ENCODE peak calls at places on chromosome 20, in four cellular contexts. P, D, A and H are unnamed samples.

GRCh38 chr20:62723351-62723750 is 14.7 kb downstream of the NTSR1 start:
- DNase-seq in P (no peak), D (no peak), A (no peak), H (no peak)

GRCh38 chr20:2761885-2762284 is 38.5 kb downstream of the CPXM1 start:
- DNase-seq in A (no peak), P (no peak), D (no peak), H (no peak)

GRCh38 chr20:37245671-37246237 is 15.9 kb downstream of the GHRH start:
- DNase-seq in A (no peak), P (no peak), D (no peak), H (no peak)

GRCh38 chr20:63968928-63969760 is 586 bp downstream of the ZNF512B start:
- DNase-seq in D (peak; percentile 56), A (no peak), P (no peak), H (no peak)

GRCh38 chr20:63626424-63627128 is at the start of gene GMEB2:
- DNase-seq in A (no peak), P (no peak), D (peak; percentile 83), H (peak; percentile 78)

GRCh38 chr20:63648190-63648589 is 5.0 kb downstream of the STMN3 start:
- DNase-seq in P (no peak), D (no peak), A (no peak), H (no peak)

GRCh38 chr20:20371681-20372080 is 3.8 kb downstream of the INSM1 start:
- DNase-seq in P (no peak), A (no peak), D (no peak), H (no peak)

GRCh38 chr20:23295934-23296333 is 54.7 kb upstream of the NXT1 start:
- DNase-seq in D (no peak), A (no peak), P (no peak), H (no peak)

GRCh38 chr20:57319584-57319983 is 10.0 kb upstream of the SPO11 start:
- DNase-seq in P (no peak), D (no peak), A (no peak), H (no peak)

GRCh38 chr20:51946581-51946980 is 144.3 kb upstream of the SALL4 start:
- DNase-seq in A (no peak), P (no peak), D (no peak), H (no peak)

GRCh38 chr20:63061051-63061531 is 54.3 kb upstream of the BHLHE23 start:
- DNase-seq in D (no peak), A (no peak), P (no peak), H (no peak)

GRCh38 chr20:47578543-47578942 is 76.9 kb downstream of the NCOA3 start:
- DNase-seq in A (no peak), P (no peak), D (no peak), H (no peak)

GRCh38 chr20:41175727-41176330 is 38.5 kb downstream of the PLCG1 start:
- DNase-seq in A (no peak), D (no peak), P (no peak), H (no peak)

GRCh38 chr20:43682446-43682845 is 15.5 kb downstream of the MYBL2 start:
- DNase-seq in P (peak; percentile 59), A (no peak), D (no peak), H (no peak)

GRCh38 chr20:43995645-43996044 is 81.0 kb downstream of the TOX2 start:
- DNase-seq in A (no peak), P (no peak), D (no peak), H (no peak)

GRCh38 chr20:45969712-45970634 is 2.0 kb downstream of the ZNF335 start:
- DNase-seq in A (no peak), D (peak; percentile 67), P (no peak), H (peak; percentile 49)

GRCh38 chr20:57501461-57502330 is 23.2 kb downstream of the CTCFL start:
- DNase-seq in D (no peak), A (no peak), P (no peak), H (no peak)

GRCh38 chr20:57258055-57258454 is 8.4 kb downstream of the BMP7 start:
- DNase-seq in P (no peak), D (no peak), A (no peak), H (no peak)

GRCh38 chr20:38426006-38426405 is 9.1 kb downstream of the SNHG17 start:
- DNase-seq in D (no peak), P (no peak), A (no peak), H (no peak)

GRCh38 chr20:1045860-1046418 is 43.8 kb upstream of the RSPO4 start:
- DNase-seq in A (no peak), P (no peak), D (no peak), H (no peak)

GRCh38 chr20:16729565-16730460 is at the start of gene SNRPB2:
- DNase-seq in D (peak; percentile 71), A (peak; percentile 76), P (peak; percentile 93), H (peak; percentile 28)
- TF ChIP-seq CTCF in D (no peak), A (no peak), P (no peak), H (no peak)

DNA sequence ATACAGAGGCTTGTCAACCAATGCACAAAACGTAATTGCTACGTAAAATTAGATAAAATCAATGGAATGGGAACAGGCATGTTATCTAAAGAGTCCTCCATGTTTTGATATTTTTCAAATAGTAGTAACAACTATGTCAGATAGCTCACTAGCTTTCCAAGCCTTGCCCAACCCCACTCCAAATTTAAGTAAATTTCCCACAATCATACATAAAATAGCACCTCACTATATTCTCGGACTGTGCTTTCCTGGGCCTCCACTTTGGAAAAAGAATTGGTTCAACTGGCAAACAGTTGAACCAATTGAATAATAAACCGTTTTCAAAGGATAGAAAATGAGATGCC is 3.6 kb downstream of the HAO1 start:
- DNase-seq in D (no peak), A (no peak), P (no peak), H (no peak)
- TF ChIP-seq CTCF in D (no peak), A (no peak), P (no peak), H (no peak)

GRCh38 chr20:3767434-3768341 is at the start of gene ADISSP:
- DNase-seq in P (peak; percentile 94), D (peak; percentile 95), A (peak; percentile 90), H (peak; percentile 60)
- TF ChIP-seq CTCF in P (peak; percentile 17), D (no peak), A (no peak), H (no peak)

GRCh38 chr20:10559266-10559665 is 114.5 kb downstream of the JAG1 start:
- DNase-seq in A (no peak), D (no peak), P (no peak), H (no peak)

GRCh38 chr20:10560681-10561080 is 113.1 kb downstream of the JAG1 start:
- DNase-seq in A (no peak), D (no peak), P (no peak), H (no peak)

GRCh38 chr20:10557685-10558084 is 116.1 kb downstream of the JAG1 start:
- DNase-seq in P (no peak), A (no peak), D (no peak), H (no peak)

GRCh38 chr20:10556519-10557083 is 117.2 kb downstream of the JAG1 start:
- DNase-seq in P (no peak), D (no peak), A (no peak), H (no peak)

GRCh38 chr20:10558635-10559187 is 115.1 kb downstream of the JAG1 start:
- DNase-seq in D (no peak), P (peak; percentile 38), A (no peak), H (no peak)
- TF ChIP-seq CTCF in D (no peak), P (no peak), A (no peak), H (no peak)

DNA sequence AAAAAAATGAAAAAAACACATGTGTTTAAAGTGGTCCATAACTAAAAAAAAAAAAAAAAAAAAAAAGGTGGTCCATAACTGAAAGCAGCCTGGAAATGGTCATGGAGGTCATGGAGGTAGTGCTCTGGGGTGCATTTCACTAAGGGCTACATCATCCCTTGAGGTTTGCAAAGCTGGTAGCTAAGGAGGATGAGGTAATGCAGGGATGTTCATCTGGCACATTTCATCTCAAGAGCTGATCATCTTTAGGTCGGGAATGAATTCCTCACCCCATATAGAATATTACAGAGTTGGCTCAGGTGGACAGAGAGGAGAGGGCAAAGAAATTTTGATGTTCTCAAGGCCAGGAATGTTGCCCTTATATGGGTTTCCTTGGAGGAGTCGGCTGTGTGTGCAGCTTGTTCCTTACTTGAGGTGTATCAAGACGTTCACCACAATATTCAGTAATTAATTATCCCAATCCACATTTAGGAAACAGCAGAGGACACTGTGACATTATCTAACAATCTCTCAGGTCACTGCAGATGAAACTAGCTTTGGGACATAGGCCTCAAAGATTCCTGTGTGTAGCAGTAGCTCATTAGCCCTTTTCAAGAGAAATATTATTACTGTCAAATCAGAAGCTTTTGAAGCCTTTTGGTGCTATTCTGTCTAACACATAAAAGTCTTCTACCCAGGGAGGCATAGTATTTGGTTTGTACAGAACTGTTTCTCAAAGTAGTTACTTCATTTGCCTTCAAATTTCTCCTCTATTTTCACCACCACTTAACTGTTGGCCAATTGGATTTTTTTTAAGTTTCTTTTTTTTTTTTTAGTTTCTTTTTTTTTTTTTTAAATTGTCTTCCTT is 46.8 kb downstream of the CYP24A1 start:
- DNase-seq in A (no peak), D (no peak), P (no peak), H (no peak)
- TF ChIP-seq CTCF in A (no peak), D (no peak), P (no peak), H (no peak)

GRCh38 chr20:14264869-14265268 is 72.5 kb downstream of the FLRT3 start:
- DNase-seq in P (no peak), D (no peak), A (no peak), H (no peak)
- TF ChIP-seq CTCF in P (peak; percentile 18), D (no peak), A (no peak), H (no peak)

DNA sequence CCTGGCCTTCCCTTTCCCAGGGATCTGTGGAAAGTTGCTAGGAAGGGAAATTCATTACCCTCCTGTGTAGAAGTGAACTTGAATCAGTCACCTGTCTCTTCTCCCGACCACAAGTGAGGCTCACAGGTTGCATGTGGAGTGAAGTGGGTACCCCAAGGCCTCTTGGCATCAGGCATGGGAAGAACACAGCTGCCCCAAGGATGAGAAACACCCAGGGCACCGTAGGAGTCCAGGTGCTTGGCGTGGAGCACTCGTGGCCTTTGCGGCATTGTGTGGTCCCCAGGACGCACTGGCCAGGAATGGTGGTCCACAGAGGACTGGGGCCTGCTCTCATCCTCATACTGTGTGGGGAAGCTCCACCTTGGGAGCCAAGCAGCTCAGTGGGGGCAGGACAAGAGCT is 47.5 kb upstream of the VSX1 start:
- DNase-seq in P (no peak), A (no peak), D (no peak), H (no peak)
- TF ChIP-seq CTCF in P (no peak), A (no peak), D (no peak), H (no peak)

DNA sequence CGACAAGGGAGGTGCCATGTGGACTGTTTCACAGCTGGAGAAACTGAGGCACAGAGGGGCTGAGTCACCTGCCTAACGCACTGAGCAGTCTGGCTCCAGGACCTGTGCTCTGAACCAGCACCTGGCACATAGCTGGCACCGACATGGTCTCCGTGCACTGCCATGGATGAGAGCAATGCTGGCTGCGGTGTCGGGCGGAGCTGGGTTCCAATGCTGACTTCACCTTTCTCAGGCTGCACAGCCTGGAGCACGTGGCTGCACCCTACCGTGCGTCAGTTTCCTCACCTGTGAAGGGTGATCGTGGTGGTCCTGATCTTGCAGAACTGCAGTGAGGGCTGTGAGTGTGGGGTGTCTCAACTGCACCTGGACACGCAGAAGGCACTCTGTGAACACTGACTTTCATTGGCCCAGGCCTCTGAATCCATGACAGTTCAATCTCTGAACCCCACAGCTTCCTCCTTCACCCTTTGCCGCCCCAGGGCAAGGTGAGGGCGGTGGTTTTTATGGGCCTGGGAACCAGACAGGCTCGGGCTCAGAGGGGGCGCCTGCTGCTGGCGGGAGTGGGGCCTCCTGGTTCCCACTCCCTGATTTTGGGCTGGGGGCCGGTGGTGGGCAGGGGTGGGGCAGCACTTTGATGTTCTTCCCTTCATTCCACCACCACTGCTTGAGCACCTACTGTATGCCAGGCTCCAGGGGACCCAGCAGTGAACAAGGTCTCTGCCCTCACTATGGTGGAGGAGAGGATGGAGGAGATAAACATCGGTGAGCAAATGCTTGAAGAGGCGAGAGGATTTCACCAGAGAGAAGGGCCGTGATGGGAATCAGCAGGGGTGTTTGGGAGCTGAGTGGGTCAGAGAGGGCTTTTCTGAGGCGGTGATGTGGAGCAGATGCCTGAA is 102.9 kb downstream of the CEBPB start:
- DNase-seq in D (no peak), P (no peak), A (no peak), H (no peak)
- TF ChIP-seq CTCF in D (no peak), P (no peak), A (no peak), H (no peak)

GRCh38 chr20:6142348-6142993 is 19.6 kb upstream of the FERMT1 start:
- DNase-seq in P (peak; percentile 10), D (peak; percentile 40), A (no peak), H (peak; percentile 21)
- TF ChIP-seq CTCF in P (peak; percentile 80), D (peak; percentile 56), A (peak; percentile 66), H (peak; percentile 78)